ENCODE peak calls at places on chromosomes 5 and 9, in nine cellular contexts. One of them, this sample, is unnamed. For H3K4me1, the result is how much of the 10 kb centered on the place peaks cover.

GRCh38 chr9:81397735-81398381 is 291.5 kb downstream of the TLE1 start:
- DNase-seq in tibial artery: no peak
- DNase-seq in heart left ventricle: no peak
- DNase-seq in endothelial cell of umbilical vein: no peak
- DNase-seq in tibial nerve: no peak
- DNase-seq in neural progenitor cell: no peak
- DNase-seq in uterus: no peak
- DNase-seq in GM23338: no peak
- DNase-seq in PC-3: no peak
- DNase-seq in this sample: no peak

GRCh38 chr5:76819851-76820280 is 1.0 kb downstream of the F2RL1 start:
- DNase-seq in GM23338: peak
- DNase-seq in uterus: no peak
- DNase-seq in endothelial cell of umbilical vein: no peak
- DNase-seq in heart left ventricle: no peak
- DNase-seq in neural progenitor cell: peak
- DNase-seq in tibial nerve: no peak
- DNase-seq in PC-3: no peak
- DNase-seq in tibial artery: no peak
- DNase-seq in this sample: peak

GRCh38 chr9:106897223-106897622 is 34.3 kb downstream of the ZNF462 start:
- DNase-seq in neural progenitor cell: no peak
- DNase-seq in uterus: no peak
- DNase-seq in heart left ventricle: no peak
- DNase-seq in PC-3: no peak
- DNase-seq in tibial artery: no peak
- DNase-seq in tibial nerve: no peak
- DNase-seq in GM23338: no peak
- DNase-seq in endothelial cell of umbilical vein: no peak
- DNase-seq in this sample: no peak

GRCh38 chr5:57566914-57567313 is 84.3 kb upstream of the ACTBL2 start:
- DNase-seq in endothelial cell of umbilical vein: no peak
- DNase-seq in PC-3: no peak
- DNase-seq in tibial nerve: no peak
- DNase-seq in uterus: no peak
- DNase-seq in tibial artery: no peak
- DNase-seq in heart left ventricle: no peak
- DNase-seq in neural progenitor cell: no peak
- DNase-seq in GM23338: peak
- DNase-seq in this sample: no peak

GRCh38 chr9:134916161-134916665 is 1.5 kb downstream of the FCN1 start:
- DNase-seq in tibial artery: peak
- DNase-seq in endothelial cell of umbilical vein: no peak
- DNase-seq in tibial nerve: no peak
- DNase-seq in PC-3: no peak
- DNase-seq in GM23338: no peak
- DNase-seq in uterus: no peak
- DNase-seq in neural progenitor cell: no peak
- DNase-seq in heart left ventricle: no peak
- DNase-seq in this sample: peak

GRCh38 chr5:59221769-59222168 is 638.9 kb downstream of the RAB3C start:
- DNase-seq in neural progenitor cell: no peak
- DNase-seq in tibial artery: no peak
- DNase-seq in tibial nerve: no peak
- DNase-seq in PC-3: no peak
- DNase-seq in GM23338: peak
- DNase-seq in endothelial cell of umbilical vein: no peak
- DNase-seq in uterus: no peak
- DNase-seq in heart left ventricle: no peak
- DNase-seq in this sample: no peak

GRCh38 chr5:7419846-7420245 is 23.9 kb downstream of the ADCY2 start:
- DNase-seq in tibial artery: no peak
- DNase-seq in heart left ventricle: no peak
- DNase-seq in endothelial cell of umbilical vein: no peak
- DNase-seq in GM23338: peak
- DNase-seq in tibial nerve: no peak
- DNase-seq in PC-3: no peak
- DNase-seq in neural progenitor cell: peak
- DNase-seq in uterus: no peak
- DNase-seq in this sample: no peak

GRCh38 chr9:121476156-121476555 is 23.5 kb downstream of the GGTA1 start:
- DNase-seq in tibial nerve: no peak
- DNase-seq in tibial artery: peak
- DNase-seq in uterus: no peak
- DNase-seq in neural progenitor cell: no peak
- DNase-seq in heart left ventricle: no peak
- DNase-seq in endothelial cell of umbilical vein: no peak
- DNase-seq in GM23338: no peak
- DNase-seq in PC-3: no peak
- DNase-seq in this sample: no peak

GRCh38 chr9:137506702-137507171 is 43.5 kb downstream of the PNPLA7 start:
- DNase-seq in tibial artery: no peak
- DNase-seq in PC-3: no peak
- DNase-seq in endothelial cell of umbilical vein: no peak
- DNase-seq in tibial nerve: no peak
- DNase-seq in neural progenitor cell: no peak
- DNase-seq in heart left ventricle: no peak
- DNase-seq in uterus: no peak
- DNase-seq in GM23338: no peak
- DNase-seq in this sample: no peak

GRCh38 chr5:17398439-17398838 is 99.6 kb upstream of the TAF11L2 start:
- DNase-seq in heart left ventricle: no peak
- DNase-seq in PC-3: peak
- DNase-seq in endothelial cell of umbilical vein: no peak
- DNase-seq in uterus: no peak
- DNase-seq in neural progenitor cell: no peak
- DNase-seq in tibial artery: no peak
- DNase-seq in tibial nerve: no peak
- DNase-seq in GM23338: no peak
- DNase-seq in this sample: no peak

GRCh38 chr5:119339965-119340364 is 15.9 kb upstream of the TNFAIP8 start:
- DNase-seq in heart left ventricle: no peak
- DNase-seq in GM23338: no peak
- DNase-seq in tibial nerve: no peak
- DNase-seq in PC-3: no peak
- DNase-seq in neural progenitor cell: no peak
- DNase-seq in endothelial cell of umbilical vein: no peak
- DNase-seq in tibial artery: no peak
- DNase-seq in uterus: no peak
- DNase-seq in this sample: no peak

GRCh38 chr5:119338326-119338957 is 17.4 kb upstream of the TNFAIP8 start:
- DNase-seq in PC-3: no peak
- DNase-seq in tibial artery: no peak
- DNase-seq in GM23338: no peak
- DNase-seq in uterus: no peak
- DNase-seq in neural progenitor cell: no peak
- DNase-seq in tibial nerve: no peak
- DNase-seq in heart left ventricle: no peak
- DNase-seq in endothelial cell of umbilical vein: no peak
- DNase-seq in this sample: no peak

GRCh38 chr5:119340597-119341218 is 15.1 kb upstream of the TNFAIP8 start:
- DNase-seq in endothelial cell of umbilical vein: no peak
- DNase-seq in tibial artery: no peak
- DNase-seq in PC-3: no peak
- DNase-seq in uterus: no peak
- DNase-seq in heart left ventricle: no peak
- DNase-seq in GM23338: no peak
- DNase-seq in neural progenitor cell: no peak
- DNase-seq in tibial nerve: no peak
- DNase-seq in this sample: no peak

GRCh38 chr5:119336846-119337564 is 18.8 kb upstream of the TNFAIP8 start:
- DNase-seq in tibial nerve: no peak
- DNase-seq in heart left ventricle: no peak
- DNase-seq in PC-3: no peak
- DNase-seq in neural progenitor cell: no peak
- DNase-seq in tibial artery: no peak
- DNase-seq in endothelial cell of umbilical vein: no peak
- DNase-seq in uterus: no peak
- DNase-seq in GM23338: no peak
- DNase-seq in this sample: no peak

GRCh38 chr5:119339344-119339743 is 16.5 kb upstream of the TNFAIP8 start:
- DNase-seq in endothelial cell of umbilical vein: no peak
- DNase-seq in tibial nerve: no peak
- DNase-seq in PC-3: no peak
- DNase-seq in GM23338: no peak
- DNase-seq in neural progenitor cell: no peak
- DNase-seq in tibial artery: no peak
- DNase-seq in uterus: no peak
- DNase-seq in heart left ventricle: no peak
- DNase-seq in this sample: no peak
- H3K4me1 ChIP-seq in endothelial cell of umbilical vein: under half
- H3K4me1 ChIP-seq in tibial nerve: under half
- H3K4me1 ChIP-seq in PC-3: under half
- H3K4me1 ChIP-seq in GM23338: under half
- H3K4me1 ChIP-seq in neural progenitor cell: under half
- H3K4me1 ChIP-seq in tibial artery: under half
- H3K4me1 ChIP-seq in uterus: under half
- H3K4me1 ChIP-seq in heart left ventricle: under half
- H3K4me1 ChIP-seq in this sample: under half

GRCh38 chr5:179620293-179620692 is 3.2 kb downstream of the HNRNPH1 start:
- DNase-seq in uterus: no peak
- DNase-seq in neural progenitor cell: no peak
- DNase-seq in endothelial cell of umbilical vein: no peak
- DNase-seq in PC-3: no peak
- DNase-seq in tibial artery: no peak
- DNase-seq in tibial nerve: no peak
- DNase-seq in heart left ventricle: no peak
- DNase-seq in GM23338: no peak
- DNase-seq in this sample: no peak
- H3K4me3 ChIP-seq in uterus: no peak
- H3K4me3 ChIP-seq in neural progenitor cell: peak
- H3K4me3 ChIP-seq in endothelial cell of umbilical vein: peak
- H3K4me3 ChIP-seq in PC-3: peak
- H3K4me3 ChIP-seq in tibial artery: peak
- H3K4me3 ChIP-seq in tibial nerve: peak
- H3K4me3 ChIP-seq in heart left ventricle: peak
- H3K4me3 ChIP-seq in GM23338: peak
- H3K4me3 ChIP-seq in this sample: peak

GRCh38 chr9:22452415-22453010 is 5.9 kb downstream of the DMRTA1 start:
- DNase-seq in PC-3: peak
- DNase-seq in heart left ventricle: no peak
- DNase-seq in neural progenitor cell: peak
- DNase-seq in GM23338: peak
- DNase-seq in tibial nerve: peak
- DNase-seq in uterus: peak
- DNase-seq in tibial artery: no peak
- DNase-seq in endothelial cell of umbilical vein: peak
- DNase-seq in this sample: peak

GRCh38 chr9:22446950-22447606 is 454 bp downstream of the DMRTA1 start:
- DNase-seq in neural progenitor cell: peak
- DNase-seq in GM23338: peak
- DNase-seq in uterus: peak
- DNase-seq in tibial nerve: peak
- DNase-seq in tibial artery: peak
- DNase-seq in endothelial cell of umbilical vein: peak
- DNase-seq in PC-3: peak
- DNase-seq in heart left ventricle: peak
- DNase-seq in this sample: peak

GRCh38 chr9:22446589-22446949 is at the start of gene DMRTA1:
- DNase-seq in neural progenitor cell: peak
- DNase-seq in PC-3: peak
- DNase-seq in GM23338: peak
- DNase-seq in endothelial cell of umbilical vein: peak
- DNase-seq in tibial artery: peak
- DNase-seq in tibial nerve: peak
- DNase-seq in uterus: peak
- DNase-seq in heart left ventricle: peak
- DNase-seq in this sample: peak

DNA sequence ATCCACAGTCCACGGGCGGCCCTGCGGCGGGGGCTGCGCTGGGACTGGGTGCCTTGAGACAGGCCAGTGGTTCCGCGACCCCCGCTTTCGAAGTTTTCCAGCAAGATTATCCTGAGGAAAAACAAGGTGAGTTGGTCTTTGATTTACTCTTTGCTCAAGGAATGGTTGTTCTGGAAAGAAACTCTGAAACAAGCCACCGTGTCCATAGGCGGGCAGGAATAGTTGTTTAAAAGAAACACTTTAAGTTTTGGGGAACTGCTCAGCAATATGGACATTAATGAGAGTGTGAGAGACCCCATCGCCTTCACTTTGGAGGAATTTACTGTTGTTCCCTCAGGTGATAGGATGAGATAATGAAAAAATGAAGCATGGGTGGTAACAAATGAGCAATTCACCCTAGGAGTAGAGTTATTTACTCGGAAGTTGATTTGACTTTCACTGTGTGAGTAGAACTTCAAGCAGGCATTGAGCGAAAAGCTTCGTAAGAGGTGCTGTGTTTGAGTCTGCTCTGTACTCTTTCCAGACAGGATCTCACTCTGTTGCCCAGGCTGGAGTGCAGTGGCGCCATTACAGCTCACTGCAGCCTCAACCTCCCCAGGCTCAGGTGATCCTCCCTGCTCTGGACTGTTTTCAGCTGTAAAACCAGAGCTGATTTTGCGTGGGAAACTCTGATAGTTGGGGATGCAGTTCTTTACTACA is 1.1 kb downstream of the DMRTA1 start:
- DNase-seq in PC-3: peak
- DNase-seq in uterus: no peak
- DNase-seq in endothelial cell of umbilical vein: peak
- DNase-seq in neural progenitor cell: peak
- DNase-seq in heart left ventricle: no peak
- DNase-seq in tibial nerve: no peak
- DNase-seq in tibial artery: no peak
- DNase-seq in GM23338: peak
- DNase-seq in this sample: no peak
- TF ChIP-seq CTCF in PC-3: peak
- TF ChIP-seq CTCF in uterus: no peak
- TF ChIP-seq CTCF in endothelial cell of umbilical vein: no peak
- TF ChIP-seq CTCF in neural progenitor cell: peak
- TF ChIP-seq CTCF in heart left ventricle: no peak
- TF ChIP-seq CTCF in tibial nerve: no peak
- TF ChIP-seq CTCF in tibial artery: no peak
- TF ChIP-seq CTCF in GM23338: no peak
- TF ChIP-seq CTCF in this sample: peak

DNA sequence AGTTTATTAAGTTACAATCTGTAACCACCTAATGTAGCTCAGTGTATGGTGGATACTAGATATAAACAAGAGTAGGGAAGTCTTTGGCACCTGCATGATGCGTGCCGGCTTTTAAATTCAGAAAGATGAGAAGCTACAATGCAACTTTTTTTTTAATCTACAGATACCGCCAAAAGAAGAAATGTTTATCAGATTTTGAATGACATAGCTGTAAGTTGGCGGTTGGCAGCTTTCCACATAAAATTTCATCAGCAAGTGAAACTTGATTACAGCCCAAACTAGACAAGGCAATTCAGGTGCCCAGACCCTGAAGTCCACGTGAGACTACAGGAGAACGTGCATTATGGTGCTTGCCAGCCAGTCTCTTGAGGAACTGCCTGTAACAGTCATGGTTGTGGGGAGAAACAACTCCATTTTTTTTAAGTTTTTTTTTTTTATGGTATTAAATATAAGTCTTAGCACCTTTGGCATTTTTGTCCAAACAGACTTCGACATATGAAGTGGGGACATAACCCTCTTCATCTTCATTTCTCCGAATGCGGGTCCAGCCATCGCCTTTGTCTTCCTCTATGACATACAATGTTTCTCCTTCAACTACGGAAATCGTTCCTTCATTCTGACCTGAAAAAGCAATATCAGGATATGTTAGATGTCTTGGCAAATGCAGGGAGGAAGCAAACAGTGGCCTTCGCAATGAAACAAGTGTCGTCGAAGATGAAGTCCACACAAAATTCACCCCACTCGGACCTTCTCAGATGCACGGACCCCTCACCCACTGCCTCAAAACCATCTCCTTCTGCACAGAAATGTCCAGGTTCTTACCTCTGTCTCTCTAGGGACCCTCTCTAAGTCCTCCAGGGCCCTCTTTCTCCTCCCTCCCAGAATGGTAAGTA is 60.4 kb downstream of the USP20 start:
- DNase-seq in endothelial cell of umbilical vein: no peak
- DNase-seq in neural progenitor cell: no peak
- DNase-seq in heart left ventricle: no peak
- DNase-seq in tibial artery: no peak
- DNase-seq in GM23338: no peak
- DNase-seq in uterus: no peak
- DNase-seq in PC-3: no peak
- DNase-seq in tibial nerve: no peak
- DNase-seq in this sample: no peak
- H3K4me1 ChIP-seq in endothelial cell of umbilical vein: under half
- H3K4me1 ChIP-seq in neural progenitor cell: under half
- H3K4me1 ChIP-seq in heart left ventricle: under half
- H3K4me1 ChIP-seq in tibial artery: under half
- H3K4me1 ChIP-seq in GM23338: under half
- H3K4me1 ChIP-seq in uterus: under half
- H3K4me1 ChIP-seq in PC-3: under half
- H3K4me1 ChIP-seq in tibial nerve: under half
- H3K4me1 ChIP-seq in this sample: under half

This sample was measured in lower lobe of right lung.